ENCODE peak calls at places on chromosomes 11 and 22, in ten cellular contexts. M, X, P, K, O, Y, V, H, F and L are unnamed samples.

GRCh38 chr11:76770642-76771445 is 12.3 kb upstream of the TSKU start:
- DNase-seq in M (no peak), X (peak; percentile 21), P (no peak), K (no peak), O (no peak), Y (no peak), V (no peak), H (no peak), F (no peak), L (peak; percentile 70)

GRCh38 chr11:125933030-125933813 is 12.6 kb upstream of the VSIG10L2 start:
- DNase-seq in M (no peak), X (no peak), P (no peak), K (no peak), O (no peak), Y (no peak), V (no peak), H (no peak), F (peak; percentile 45), L (no peak)

GRCh38 chr11:26730711-26731460 is 9.0 kb upstream of the SLC5A12 start:
- DNase-seq in M (no peak), X (no peak), P (peak; percentile 17), K (no peak), O (no peak), Y (no peak), V (no peak), H (peak; percentile 4), F (no peak), L (no peak)

GRCh38 chr22:24694971-24695928 is 79.3 kb downstream of the PIWIL3 start:
- DNase-seq in M (no peak), X (no peak), P (no peak), K (no peak), O (no peak), Y (no peak), V (no peak), H (no peak), F (no peak), L (no peak)

GRCh38 chr11:18365736-18366135 is 28.6 kb upstream of the LDHA start:
- DNase-seq in M (no peak), X (no peak), P (no peak), K (peak; percentile 34), O (no peak), Y (no peak), V (no peak), H (no peak), F (no peak), L (no peak)

GRCh38 chr22:28438183-28438778 is 241.4 kb downstream of the TTC28 start:
- DNase-seq in M (no peak), X (no peak), P (no peak), K (no peak), O (no peak), Y (no peak), V (no peak), H (no peak), F (no peak), L (no peak)

GRCh38 chr11:38594881-38595280 is 1996.8 kb upstream of the RAG2 start:
- DNase-seq in M (no peak), X (no peak), P (no peak), K (no peak), O (no peak), Y (no peak), V (no peak), H (no peak), F (no peak), L (no peak)

GRCh38 chr22:30701872-30702271 is 7.2 kb downstream of the OSBP2 start:
- DNase-seq in M (no peak), X (no peak), P (no peak), K (no peak), O (no peak), Y (no peak), V (no peak), H (no peak), F (no peak), L (no peak)

GRCh38 chr22:47622541-47622940 is 860.1 kb downstream of the TBC1D22A start:
- DNase-seq in M (no peak), X (no peak), P (no peak), K (no peak), O (no peak), Y (no peak), V (no peak), H (no peak), F (no peak), L (no peak)